ENCODE peak calls at places on chromosome 20, in five cellular contexts. J is aorta; W is prostate gland; S is naive thymus-derived CD4-positive, alpha-beta T cell; L is fibroblast of lung. C is an unnamed sample.

GRCh38 chr20:18092890-18093289 is 35.2 kb upstream of the OVOL2 start:
- DNase-seq in J (no peak), W (no peak), S (no peak), L (no peak), C (no peak)

GRCh38 chr20:50144362-50144761 is 9.2 kb downstream of the PEDS1 start:
- DNase-seq in J (peak; percentile 81), W (peak; percentile 67), S (no peak), L (peak; percentile 97), C (no peak)

GRCh38 chr20:61528591-61528990 is 276.5 kb downstream of the CDH4 start:
- DNase-seq in J (no peak), W (no peak), S (no peak), L (no peak), C (no peak)

GRCh38 chr20:52087471-52087870 is 104.1 kb downstream of the ZFP64 start:
- DNase-seq in J (no peak), W (no peak), S (no peak), L (no peak), C (no peak)

GRCh38 chr20:51345601-51346101 is 196.9 kb downstream of the NFATC2 start:
- DNase-seq in J (no peak), W (no peak), S (no peak), L (peak; percentile 84), C (no peak)

GRCh38 chr20:1894951-1895673 is at the start of gene SIRPA:
- DNase-seq in J (peak; percentile 80), W (peak; percentile 58), S (no peak), L (peak; percentile 73), C (no peak)

GRCh38 chr20:49252556-49253350 is 25.1 kb downstream of the ZNFX1 start:
- DNase-seq in J (no peak), W (no peak), S (no peak), L (no peak), C (no peak)

GRCh38 chr20:39825524-39825923 is 863.4 kb downstream of the DHX35 start:
- DNase-seq in J (no peak), W (peak; percentile 59), S (no peak), L (no peak), C (no peak)

GRCh38 chr20:6075428-6076219 is 21.8 kb upstream of the LRRN4 start:
- DNase-seq in J (no peak), W (no peak), S (no peak), L (peak; percentile 10), C (no peak)

GRCh38 chr20:23294671-23295070 is 55.9 kb upstream of the NXT1 start:
- DNase-seq in J (no peak), W (no peak), S (no peak), L (no peak), C (no peak)

GRCh38 chr20:5181955-5182354 is 55.1 kb downstream of the CDS2 start:
- DNase-seq in J (no peak), W (no peak), S (no peak), L (peak; percentile 79), C (no peak)

GRCh38 chr20:29298759-29299613 is 1958.5 kb upstream of the DEFB115 start:
- DNase-seq in J (no peak), W (no peak), S (no peak), L (peak; percentile 16), C (no peak)

GRCh38 chr20:19004975-19005374 is 191.4 kb downstream of the SCP2D1 start:
- DNase-seq in J (no peak), W (no peak), S (no peak), L (no peak), C (no peak)

GRCh38 chr20:19737025-19737424 is 21.0 kb upstream of the RIN2 start:
- DNase-seq in J (no peak), W (no peak), S (no peak), L (peak; percentile 75), C (no peak)

GRCh38 chr20:9867196-9867980 is 28.5 kb upstream of the PAK5 start:
- DNase-seq in J (no peak), W (no peak), S (no peak), L (no peak), C (no peak)

GRCh38 chr20:23091741-23092408 is 5.8 kb upstream of the CD93 start:
- DNase-seq in J (no peak), W (no peak), S (no peak), L (no peak), C (no peak)

GRCh38 chr20:49899551-49900383 is 15.6 kb downstream of the SPATA2 start:
- DNase-seq in J (no peak), W (no peak), S (no peak), L (no peak), C (no peak)

GRCh38 chr20:3805594-3806264 is 9.6 kb downstream of the CDC25B start:
- DNase-seq in J (peak; percentile 35), W (no peak), S (no peak), L (peak; percentile 72), C (no peak)

GRCh38 chr20:4056880-4057279 is 41.5 kb upstream of the RNF24 start:
- DNase-seq in J (no peak), W (peak; percentile 21), S (no peak), L (no peak), C (no peak)

GRCh38 chr20:43843096-43843964 is 71.3 kb upstream of the TOX2 start:
- DNase-seq in J (no peak), W (no peak), S (no peak), L (peak; percentile 91), C (no peak)

GRCh38 chr20:61797971-61798411 is 267.7 kb downstream of the TAF4 start:
- DNase-seq in J (no peak), W (no peak), S (no peak), L (no peak), C (no peak)

GRCh38 chr20:54122189-54122588 is 51.6 kb downstream of the CYP24A1 start:
- DNase-seq in J (no peak), W (no peak), S (no peak), L (peak; percentile 55), C (no peak)

GRCh38 chr20:54188132-54188835 is 14.5 kb upstream of the CYP24A1 start:
- DNase-seq in J (no peak), W (no peak), S (no peak), L (no peak), C (no peak)

GRCh38 chr20:58852559-58853271 is at the start of gene GNAS:
- DNase-seq in J (peak; percentile 73), W (peak; percentile 42), S (peak; percentile 43), L (peak; percentile 66), C (peak; percentile 20)

GRCh38 chr20:9110365-9110764 is 41.5 kb downstream of the PLCB4 start:
- DNase-seq in J (no peak), W (no peak), S (no peak), L (peak; percentile 59), C (no peak)

GRCh38 chr20:46477225-46477624 is 36.1 kb downstream of the ZNF334 start:
- DNase-seq in J (no peak), W (no peak), S (no peak), L (no peak), C (no peak)
- H3K27ac ChIP-seq in J (no peak overlapping the region), W (no peak overlapping the region), S (no peak overlapping the region), L (no peak overlapping the region), C (no peak overlapping the region)

GRCh38 chr20:38017959-38018358 is 15.3 kb downstream of the TTI1 start:
- DNase-seq in J (no peak), W (no peak), S (no peak), L (no peak), C (no peak)

GRCh38 chr20:38018385-38018784 is 14.9 kb downstream of the TTI1 start:
- DNase-seq in J (no peak), W (no peak), S (no peak), L (no peak), C (no peak)

GRCh38 chr20:38008233-38008944 is 24.9 kb downstream of the TTI1 start:
- DNase-seq in J (no peak), W (no peak), S (no peak), L (no peak), C (no peak)

GRCh38 chr20:38012332-38012731 is 20.9 kb downstream of the TTI1 start:
- DNase-seq in J (no peak), W (no peak), S (no peak), L (no peak), C (no peak)

DNA sequence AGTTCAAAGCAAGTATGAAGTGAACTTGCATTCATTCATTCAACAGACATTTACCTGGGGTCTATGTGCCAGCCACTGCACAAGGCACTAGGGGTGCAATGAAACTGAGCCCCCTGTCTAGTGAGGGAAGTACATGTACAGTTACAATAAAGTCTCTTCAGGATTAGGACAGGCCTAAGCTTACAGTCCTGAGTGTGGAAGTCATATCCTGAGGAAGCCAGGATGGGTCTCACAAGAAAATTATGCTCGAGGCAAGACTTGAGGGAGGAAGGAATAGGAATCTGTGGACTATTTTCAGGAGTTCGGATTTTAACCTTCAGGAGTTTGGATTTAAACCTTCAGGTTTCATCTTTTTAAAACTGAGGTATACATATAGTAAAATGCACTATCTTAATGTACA is 19.4 kb downstream of the TTI1 start:
- DNase-seq in J (no peak), W (no peak), S (no peak), L (no peak), C (no peak)
- H3K36me3 ChIP-seq in J (peaks cover 12% of the 10 kb centered on the region), W (no peaks in the 10 kb centered on the region), S (peaks cover 23% of the 10 kb centered on the region), L (peaks cover 9% of the 10 kb centered on the region), C (peaks cover 47% of the 10 kb centered on the region)

DNA sequence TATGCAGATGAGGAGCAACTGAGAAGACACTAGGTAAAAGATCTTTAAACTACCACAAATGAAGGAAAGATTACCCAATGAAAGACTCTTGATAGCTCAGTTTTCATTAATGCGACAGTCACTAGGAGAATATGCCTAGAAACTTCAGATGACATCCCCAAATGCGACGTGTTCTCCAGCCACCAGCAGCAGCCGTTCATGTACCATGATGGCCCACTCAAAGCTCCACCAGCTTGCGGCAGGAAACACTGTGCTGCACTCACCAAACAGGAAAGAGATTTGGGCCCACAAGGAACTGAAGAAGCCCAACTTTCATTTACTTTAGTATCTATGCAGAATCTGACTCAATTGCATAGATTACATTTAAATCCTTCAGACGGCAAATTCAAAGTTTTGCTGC is 7.5 kb downstream of the DIDO1 start:
- DNase-seq in J (no peak), W (no peak), S (peak; percentile 60), L (no peak), C (peak; percentile 45)
- H3K4me1 ChIP-seq in J (peaks cover 8% of the 10 kb centered on the region), W (peaks cover 38% of the 10 kb centered on the region), S (peaks cover 88% of the 10 kb centered on the region), L (peaks cover 14% of the 10 kb centered on the region), C (peaks cover 78% of the 10 kb centered on the region)

GRCh38 chr20:36465109-36466080 is 75.9 kb upstream of the MYL9 start:
- DNase-seq in J (peak; percentile 63), W (no peak), S (no peak), L (peak; percentile 78), C (no peak)
- H3K27ac ChIP-seq in J (peak overlapping the region; percentile 79), W (peak overlapping the region; percentile 62), S (peak overlapping the region; percentile 64), L (peak overlapping the region; percentile 63), C (peak overlapping the region; percentile 80)

GRCh38 chr20:34390769-34391447 is 27.8 kb downstream of the ITCH start:
- DNase-seq in J (peak; percentile 75), W (no peak), S (no peak), L (peak; percentile 75), C (no peak)
- H3K36me3 ChIP-seq in J (peaks cover 2% of the 10 kb centered on the region), W (no peaks in the 10 kb centered on the region), S (no peaks in the 10 kb centered on the region), L (peaks cover 3% of the 10 kb centered on the region), C (peaks cover 3% of the 10 kb centered on the region)

C was measured in effector memory CD4-positive, alpha-beta T cell.